ENCODE peak calls at places on chromosomes 11 and 22, in nine cellular contexts. Z is activated naive CD8-positive, alpha-beta T cell treated with anti-CD3 and anti-CD28 coated beads for 36 hours; A is T-helper 9 cell; B is activated CD8-positive, alpha-beta memory T cell treated with anti-CD3 and anti-CD28 coated beads for 1 hour; W is CD4-positive, alpha-beta memory T cell; H is germinal center; K is stimulated activated CD4-positive, alpha-beta T cell treated with anti-CD3 and anti-CD28 coated beads, Interleukin-15, amount 100 ng/mL, for 1 hour; J is naive thymus-derived CD4-positive, alpha-beta T cell; F is MV-4-11. O is an unnamed sample.

GRCh38 chr11:44380009-44380313 is 70.0 kb upstream of the ALX4 start:
- DNase-seq in Z (no peak), A (no peak), B (no peak), W (no peak), H (no peak), K (no peak), J (no peak), F (no peak), O (no peak)

GRCh38 chr11:116082256-116082655 is 578.0 kb upstream of the CADM1 start:
- DNase-seq in Z (no peak), A (no peak), B (no peak), W (no peak), H (no peak), K (no peak), J (no peak), F (no peak), O (no peak)

GRCh38 chr11:76788661-76789442 is 5.7 kb downstream of the TSKU start:
- DNase-seq in Z (no peak), A (no peak), B (no peak), W (no peak), H (no peak), K (no peak), J (no peak), F (no peak), O (no peak)

GRCh38 chr22:19579113-19579811 is 55.1 kb upstream of the CLDN5 start:
- DNase-seq in Z (peak), A (no peak), B (no peak), W (no peak), H (no peak), K (no peak), J (no peak), F (peak), O (no peak)

GRCh38 chr11:34373727-34374126 is 15.9 kb upstream of the ABTB2 start:
- DNase-seq in Z (no peak), A (no peak), B (no peak), W (no peak), H (no peak), K (no peak), J (no peak), F (no peak), O (no peak)

GRCh38 chr11:86876716-86877234 is 76.4 kb downstream of the PRSS23 start:
- DNase-seq in Z (no peak), A (no peak), B (no peak), W (no peak), H (no peak), K (no peak), J (no peak), F (no peak), O (no peak)

GRCh38 chr11:130166457-130166784 is 6.8 kb downstream of the ST14 start:
- DNase-seq in Z (no peak), A (no peak), B (no peak), W (no peak), H (peak), K (no peak), J (no peak), F (peak), O (no peak)

GRCh38 chr22:37981282-37982011 is 2.9 kb downstream of the SOX10 start:
- DNase-seq in Z (no peak), A (no peak), B (no peak), W (no peak), H (no peak), K (no peak), J (no peak), F (no peak), O (no peak)

GRCh38 chr22:36569999-36570398 is 41.0 kb upstream of the EIF3D start:
- DNase-seq in Z (no peak), A (no peak), B (no peak), W (no peak), H (no peak), K (no peak), J (no peak), F (no peak), O (no peak)

GRCh38 chr22:25057013-25057881 is 104.7 kb downstream of the KIAA1671 start:
- DNase-seq in Z (peak), A (peak), B (no peak), W (peak), H (peak), K (peak), J (peak), F (no peak), O (peak)

GRCh38 chr11:93694109-93694508 is 32.6 kb downstream of the CEP295 start:
- DNase-seq in Z (no peak), A (no peak), B (no peak), W (no peak), H (no peak), K (no peak), J (no peak), F (no peak), O (no peak)

GRCh38 chr11:64084962-64085710 is 49.4 kb downstream of the FLRT1 start:
- DNase-seq in Z (no peak), A (no peak), B (no peak), W (no peak), H (no peak), K (no peak), J (no peak), F (no peak), O (no peak)

GRCh38 chr11:20712912-20713311 is 43.5 kb downstream of the NELL1 start:
- DNase-seq in Z (no peak), A (no peak), B (no peak), W (no peak), H (no peak), K (no peak), J (no peak), F (no peak), O (no peak)

GRCh38 chr11:96154802-96155520 is 188.0 kb downstream of the MAML2 start:
- DNase-seq in Z (no peak), A (no peak), B (no peak), W (no peak), H (no peak), K (no peak), J (no peak), F (no peak), O (no peak)

GRCh38 chr11:118615282-118615979 is 8.0 kb downstream of the PHLDB1 start:
- DNase-seq in Z (no peak), A (no peak), B (no peak), W (no peak), H (no peak), K (no peak), J (no peak), F (no peak), O (no peak)

GRCh38 chr11:95084509-95084908 is 5.1 kb upstream of the ENDOD1 start:
- DNase-seq in Z (peak), A (no peak), B (no peak), W (no peak), H (no peak), K (no peak), J (no peak), F (no peak), O (no peak)

GRCh38 chr11:8092587-8093424 is 11.8 kb downstream of the TUB start:
- DNase-seq in Z (peak), A (no peak), B (no peak), W (peak), H (peak), K (no peak), J (no peak), F (peak), O (no peak)

GRCh38 chr11:27357250-27357649 is 5.8 kb downstream of the CCDC34 start:
- DNase-seq in Z (no peak), A (no peak), B (no peak), W (no peak), H (no peak), K (no peak), J (no peak), F (no peak), O (no peak)

GRCh38 chr11:69888671-69889076 is 69.5 kb upstream of the FGF3 start:
- DNase-seq in Z (peak), A (peak), B (peak), W (peak), H (peak), K (peak), J (peak), F (peak), O (peak)

GRCh38 chr11:73237471-73238290 is 19.6 kb downstream of the P2RY2 start:
- DNase-seq in Z (no peak), A (no peak), B (no peak), W (no peak), H (no peak), K (no peak), J (no peak), F (no peak), O (no peak)

GRCh38 chr11:41394562-41395160 is 64.8 kb downstream of the LRRC4C start:
- DNase-seq in Z (no peak), A (no peak), B (no peak), W (no peak), H (no peak), K (no peak), J (no peak), F (no peak), O (no peak)

GRCh38 chr11:61688368-61689163 is 8.4 kb downstream of the DAGLA start:
- DNase-seq in Z (no peak), A (no peak), B (no peak), W (no peak), H (no peak), K (no peak), J (no peak), F (peak), O (no peak)

GRCh38 chr22:38180841-38181452 is 683 bp downstream of the PLA2G6 start:
- DNase-seq in Z (peak), A (peak), B (no peak), W (peak), H (peak), K (no peak), J (peak), F (no peak), O (no peak)

GRCh38 chr11:1484716-1485503 is 1.7 kb downstream of the MOB2 start:
- DNase-seq in Z (no peak), A (no peak), B (no peak), W (no peak), H (no peak), K (no peak), J (no peak), F (no peak), O (no peak)

O was measured in central memory CD8-positive, alpha-beta T cell.